ENCODE peak calls at places on chromosomes 7 and 10, in seven cellular contexts. Z is choroid plexus epithelial cell; S is left cardiac atrium; C is stimulated activated CD4-positive, alpha-beta T cell treated with anti-CD3 and anti-CD28 coated beads, Interleukin-12 subunit alpha, Interleukin-12 subunit beta, amount 100 ng/mL, for 4 hours; K is GDM1; L is non-pigmented ciliary epithelial cell; Y is DND-41. R is an unnamed sample.

GRCh38 chr10:32854435-32854834 is 103.6 kb downstream of the ITGB1 start:
- DNase-seq in Z (no peak), K (no peak), C (no peak), L (no peak), Y (no peak), S (no peak), R (no peak)

GRCh38 chr7:135970682-135971365 is 6.3 kb downstream of the MTPN start:
- DNase-seq in Z (no peak), S (no peak), L (no peak), K (peak), C (no peak), Y (no peak), R (no peak)

GRCh38 chr7:28711096-28711495 is 247.0 kb downstream of the TRIL start:
- DNase-seq in L (no peak), Z (no peak), Y (no peak), C (no peak), K (no peak), S (no peak), R (no peak)

GRCh38 chr10:117300671-117301070 is 59.8 kb downstream of the SLC18A2 start:
- DNase-seq in K (no peak), C (no peak), Y (no peak), L (no peak), Z (no peak), S (no peak), R (no peak)

GRCh38 chr10:102629661-102630614 is 14.3 kb upstream of the TRIM8 start:
- DNase-seq in Z (peak), K (no peak), C (no peak), L (peak), S (no peak), Y (no peak), R (peak)

GRCh38 chr10:87585565-87586514 is 73.8 kb upstream of the PAPSS2 start:
- DNase-seq in Y (no peak), Z (peak), K (no peak), L (peak), C (no peak), S (no peak), R (no peak)

GRCh38 chr7:152000191-152000590 is 25.3 kb upstream of the GALNT11 start:
- DNase-seq in S (no peak), Z (peak), L (no peak), K (no peak), C (no peak), Y (no peak), R (no peak)

GRCh38 chr7:148772297-148773089 is 73.8 kb downstream of the CUL1 start:
- DNase-seq in S (no peak), L (peak), Y (no peak), C (peak), Z (peak), K (no peak), R (no peak)

GRCh38 chr10:34286136-34286739 is 528.9 kb downstream of the PARD3 start:
- DNase-seq in L (no peak), S (no peak), C (no peak), Y (no peak), Z (peak), K (no peak), R (no peak)

R was measured in nephron progenitor cell.